ENCODE peak calls at places on chromosomes 12 and 14, in five cellular contexts. T is GM23338; H is IMR-90; V is CD8-positive, alpha-beta T cell; R is HL-60. I is an unnamed sample.

GRCh38 chr14:37594916-37595808 is at the start of the genes FOXA1 and TTC6:
- DNase-seq in T (peak; percentile 79), H (peak; percentile 24), V (no peak), R (peak; percentile 15), I (no peak)

GRCh38 chr12:110778801-110779577 is 36.3 kb upstream of the PPP1CC start:
- DNase-seq in T (no peak), H (no peak), V (no peak), R (peak; percentile 23), I (no peak)

GRCh38 chr14:55136868-55137785 is 8.1 kb downstream of the LGALS3 start:
- DNase-seq in T (no peak), H (peak; percentile 88), V (no peak), R (no peak), I (no peak)

GRCh38 chr12:95998611-95999300 is 2.6 kb upstream of the HAL start:
- DNase-seq in T (peak; percentile 91), H (peak; percentile 61), V (peak; percentile 36), R (peak; percentile 74), I (peak; percentile 16)

GRCh38 chr12:124758266-124759200 is 105.1 kb downstream of the SCARB1 start:
- DNase-seq in T (no peak), H (no peak), V (no peak), R (no peak), I (no peak)

GRCh38 chr12:75641031-75641780 is 129.8 kb upstream of the KRR1 start:
- DNase-seq in T (no peak), H (peak; percentile 80), V (peak; percentile 8), R (peak; percentile 77), I (peak; percentile 57)

GRCh38 chr14:100417466-100417865 is 94.3 kb downstream of the SLC25A47 start:
- DNase-seq in T (peak; percentile 86), H (peak; percentile 97), V (no peak), R (no peak), I (no peak)

GRCh38 chr12:108000111-108000510 is 129.0 kb upstream of the WSCD2 start:
- DNase-seq in T (no peak), H (no peak), V (no peak), R (no peak), I (no peak)

GRCh38 chr12:27207626-27208413 is 36.3 kb upstream of the STK38L start:
- DNase-seq in T (no peak), H (peak; percentile 45), V (no peak), R (no peak), I (peak; percentile 78)

GRCh38 chr14:65753061-65753460 is 340.5 kb downstream of the FUT8 start:
- DNase-seq in T (no peak), H (no peak), V (no peak), R (no peak), I (no peak)

GRCh38 chr14:99247091-99247729 is 24.8 kb downstream of the BCL11B start:
- DNase-seq in T (peak; percentile 35), H (no peak), V (no peak), R (no peak), I (no peak)

GRCh38 chr14:104031384-104031783 is 54.1 kb upstream of the ASPG start:
- DNase-seq in T (no peak), H (no peak), V (no peak), R (no peak), I (no peak)

GRCh38 chr12:5154091-5154490 is 110.4 kb downstream of the KCNA5 start:
- DNase-seq in T (peak; percentile 74), H (no peak), V (no peak), R (no peak), I (no peak)

GRCh38 chr12:108307006-108307405 is 32.1 kb downstream of the CMKLR1 start:
- DNase-seq in T (no peak), H (peak; percentile 35), V (no peak), R (peak; percentile 15), I (no peak)

GRCh38 chr14:58272589-58273372 is 25.6 kb upstream of the ARID4A start:
- DNase-seq in T (peak; percentile 24), H (peak; percentile 53), V (no peak), R (peak; percentile 1), I (no peak)

GRCh38 chr12:69645031-69645430 is 34.3 kb upstream of the LRRC10 start:
- DNase-seq in T (no peak), H (peak; percentile 33), V (no peak), R (no peak), I (no peak)

GRCh38 chr14:68604822-68605221 is 188.0 kb downstream of the ZFP36L1 start:
- DNase-seq in T (no peak), H (no peak), V (no peak), R (no peak), I (no peak)

GRCh38 chr12:123723011-123723410 is 10.9 kb downstream of the ATP6V0A2 start:
- DNase-seq in T (no peak), H (peak; percentile 81), V (no peak), R (no peak), I (no peak)

GRCh38 chr14:24990773-24991172 is 59.2 kb downstream of the STXBP6 start:
- DNase-seq in T (no peak), H (no peak), V (no peak), R (no peak), I (no peak)

GRCh38 chr12:122537021-122537420 is 10.0 kb downstream of the KNTC1 start:
- DNase-seq in T (no peak), H (no peak), V (no peak), R (no peak), I (no peak)

GRCh38 chr12:110874781-110875180 is 28.0 kb downstream of the CCDC63 start:
- DNase-seq in T (no peak), H (no peak), V (no peak), R (no peak), I (no peak)

DNA sequence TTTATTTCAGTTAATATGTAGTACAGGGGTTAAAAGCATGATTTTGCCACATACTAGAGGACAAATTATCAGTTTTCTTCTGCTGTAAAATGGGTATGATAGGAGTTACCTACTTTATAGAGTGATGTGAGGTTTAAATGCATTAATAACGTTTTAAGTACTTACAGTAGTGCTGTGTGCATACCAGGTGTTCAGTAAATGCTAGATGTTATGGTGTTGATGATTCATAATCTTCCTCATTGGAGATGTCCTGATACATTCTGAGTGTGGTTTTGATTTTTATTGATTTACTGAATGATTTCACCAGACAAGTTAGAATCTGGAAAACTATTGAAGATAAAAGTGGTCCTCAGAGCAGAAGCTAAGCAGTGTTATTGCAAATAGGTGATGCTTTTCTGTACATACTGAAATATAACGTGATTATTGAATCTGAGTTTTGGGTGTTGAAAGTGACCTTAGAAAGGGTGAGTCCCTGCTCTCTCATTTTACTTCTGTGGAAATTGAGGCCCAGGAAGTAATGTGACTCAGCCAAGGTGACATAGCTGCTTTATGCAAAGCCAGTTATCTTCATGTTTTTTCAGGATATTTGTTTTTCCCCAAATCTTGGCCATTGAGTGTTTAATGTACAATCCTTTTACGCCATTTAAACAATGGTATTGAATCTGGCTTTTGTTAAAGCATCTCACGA is 54.7 kb downstream of the VRK1 start:
- DNase-seq in T (no peak), H (no peak), V (no peak), R (no peak), I (no peak)
- TF ChIP-seq CTCF in T (no peak), H (no peak), V (no peak), R (no peak), I (no peak)

DNA sequence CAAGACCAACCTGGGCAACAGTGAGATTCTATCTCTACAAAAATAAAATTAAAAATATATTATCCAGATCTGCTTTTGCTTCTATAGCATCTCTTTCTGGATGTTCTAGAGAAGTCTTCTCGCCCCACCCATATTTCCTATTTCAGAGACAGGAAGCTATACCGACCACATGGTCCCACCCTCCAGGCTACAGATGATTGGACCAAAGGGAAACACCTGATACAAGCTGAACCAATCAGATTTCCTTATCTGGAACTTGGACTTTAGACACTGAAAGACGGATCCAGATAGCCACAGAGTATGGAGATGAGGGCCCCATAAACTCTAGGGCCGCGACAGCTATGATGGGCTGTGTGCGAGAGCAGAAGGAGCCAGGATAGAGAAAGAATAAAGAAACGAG is 48.7 kb downstream of the CCDC60 start:
- DNase-seq in T (no peak), H (no peak), V (no peak), R (no peak), I (no peak)
- H3K4me3 ChIP-seq in T (no peak overlapping the region), H (no peak overlapping the region), V (no peak overlapping the region), R (no peak overlapping the region), I (no peak overlapping the region)

GRCh38 chr12:131616316-131617098 is 94.4 kb upstream of the SFSWAP start:
- DNase-seq in T (no peak), H (no peak), V (no peak), R (no peak), I (no peak)

GRCh38 chr12:131617596-131618302 is 93.1 kb upstream of the SFSWAP start:
- DNase-seq in T (no peak), H (no peak), V (no peak), R (no peak), I (no peak)

GRCh38 chr12:131613678-131614077 is 97.2 kb upstream of the SFSWAP start:
- DNase-seq in T (no peak), H (no peak), V (no peak), R (no peak), I (no peak)

GRCh38 chr12:131617179-131617578 is 93.7 kb upstream of the SFSWAP start:
- DNase-seq in T (no peak), H (no peak), V (no peak), R (no peak), I (no peak)

DNA sequence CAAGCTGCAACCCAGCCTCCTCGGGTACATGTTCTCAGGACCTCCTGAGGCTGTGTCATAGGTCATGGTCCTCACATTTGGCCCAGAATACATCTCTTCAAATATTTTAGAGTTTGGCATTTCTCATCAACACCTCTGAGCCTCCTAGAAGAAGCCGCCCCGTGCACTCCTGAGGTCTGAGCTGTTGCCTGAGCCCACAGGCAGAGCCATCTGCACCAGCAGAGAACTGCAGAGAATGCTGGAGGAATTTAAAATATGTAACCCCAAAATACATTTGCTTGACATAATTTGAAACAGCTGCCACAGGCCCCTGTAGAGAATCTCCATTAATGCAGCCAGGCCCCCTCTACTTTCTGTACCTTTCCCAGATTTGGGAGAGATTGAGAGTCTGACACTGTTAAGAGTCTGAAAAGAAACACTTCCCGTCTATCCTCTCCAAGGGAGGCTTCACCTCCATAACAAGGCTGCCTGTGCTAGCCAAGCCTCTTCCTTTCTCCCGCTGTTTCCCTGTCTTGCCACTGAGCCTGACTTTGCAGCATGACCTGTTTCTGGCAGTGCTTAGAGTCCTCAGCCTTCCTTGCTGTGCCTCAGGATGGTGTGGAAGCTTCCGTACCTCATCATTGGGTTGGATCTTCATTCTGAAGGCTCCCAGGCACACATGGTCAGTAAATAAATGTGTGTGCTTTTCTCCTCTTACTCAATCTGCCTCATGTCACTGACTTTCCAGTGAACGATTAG is 95.4 kb upstream of the SFSWAP start:
- DNase-seq in T (no peak), H (no peak), V (no peak), R (no peak), I (no peak)
- H3K27me3 ChIP-seq in T (no peaks in the 10 kb centered on the region), H (no peaks in the 10 kb centered on the region), V (no peaks in the 10 kb centered on the region), R (peaks cover 2% of the 10 kb centered on the region), I (no peaks in the 10 kb centered on the region)

DNA sequence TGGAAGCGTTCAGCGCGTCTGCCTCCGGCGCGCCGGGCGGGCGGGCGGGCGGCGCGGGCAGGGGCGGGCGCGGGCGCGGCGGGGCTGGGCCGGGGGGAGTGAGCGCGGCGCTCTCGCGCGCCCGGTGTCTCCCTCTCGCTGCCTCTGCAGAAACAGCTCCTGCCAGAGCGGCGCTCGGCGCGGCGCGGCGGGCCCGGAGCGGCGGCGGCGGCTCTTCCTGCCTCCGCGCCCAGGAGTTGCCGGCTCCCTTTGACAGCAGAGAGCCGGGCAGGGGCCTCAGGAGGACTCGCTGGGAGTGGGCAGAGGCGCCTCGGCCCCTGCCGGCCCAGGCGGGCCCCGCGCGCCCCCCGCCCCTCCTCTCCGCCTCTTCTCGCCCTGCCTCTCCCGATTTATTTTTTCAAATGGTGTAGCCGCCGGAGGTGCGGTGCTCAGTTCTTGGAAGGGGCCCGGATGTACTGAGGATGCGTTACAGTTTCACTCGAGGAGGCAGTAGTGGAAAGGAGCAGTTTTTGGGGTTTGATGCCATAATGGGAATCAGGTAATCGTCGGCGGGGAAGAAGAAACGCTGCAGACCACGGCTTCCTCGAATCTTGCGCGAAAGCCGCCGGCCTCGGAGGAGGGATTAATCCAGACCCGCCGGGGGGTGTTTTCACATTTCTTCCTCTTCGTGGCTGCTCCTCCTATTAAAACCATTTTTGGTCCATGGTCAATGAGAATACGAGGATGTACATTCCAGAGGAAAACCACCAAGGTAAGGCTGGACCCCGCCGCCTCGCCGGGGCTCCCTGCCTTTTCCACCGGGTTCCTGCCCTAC is at the start of gene CACNA1C:
- DNase-seq in T (peak; percentile 71), H (peak; percentile 66), V (peak; percentile 16), R (peak; percentile 26), I (no peak)
- TF ChIP-seq CTCF in T (no peak), H (peak; percentile 48), V (no peak), R (no peak), I (no peak)